ENCODE peak calls at places on chromosome 22, in four cellular contexts. L, O, W and T are unnamed samples.

GRCh38 chr22:19503869-19504268 is 20.3 kb downstream of the CLDN5 start:
- DNase-seq in L (no peak), O (peak; percentile 52), W (no peak), T (no peak)

GRCh38 chr22:20957118-20957690 is 9.9 kb upstream of the AIFM3 start:
- DNase-seq in L (no peak), O (no peak), W (no peak), T (peak; percentile 27)

GRCh38 chr22:27439131-27439530 is 362.4 kb downstream of the MN1 start:
- DNase-seq in L (no peak), O (no peak), W (no peak), T (no peak)

GRCh38 chr22:17777005-17777716 is 2.9 kb upstream of the BID start:
- DNase-seq in L (no peak), O (peak; percentile 56), W (peak; percentile 87), T (no peak)

GRCh38 chr22:36769541-36769940 is 6.4 kb downstream of the IFT27 start:
- DNase-seq in L (no peak), O (no peak), W (no peak), T (no peak)

GRCh38 chr22:33927752-33928151 is 7.5 kb upstream of the LARGE1 start:
- DNase-seq in L (no peak), O (no peak), W (no peak), T (no peak)

GRCh38 chr22:34105461-34106062 is 185.3 kb upstream of the LARGE1 start:
- DNase-seq in L (peak; percentile 51), O (no peak), W (no peak), T (peak; percentile 40)

GRCh38 chr22:29470159-29470855 is 9.7 kb upstream of the NEFH start:
- DNase-seq in L (peak; percentile 81), O (peak; percentile 83), W (no peak), T (peak; percentile 70)

GRCh38 chr22:24039046-24039445 is 27.9 kb downstream of the CABIN1 start:
- DNase-seq in L (no peak), O (no peak), W (no peak), T (no peak)

GRCh38 chr22:36010913-36011312 is 17.7 kb downstream of the RBFOX2 start:
- DNase-seq in L (no peak), O (no peak), W (no peak), T (peak; percentile 66)

GRCh38 chr22:19755722-19756287 is 4.8 kb upstream of the TBX1 start:
- DNase-seq in L (no peak), O (no peak), W (no peak), T (peak; percentile 71)

GRCh38 chr22:25123677-25124076 is 76.0 kb upstream of the CRYBB3 start:
- DNase-seq in L (no peak), O (no peak), W (no peak), T (no peak)

GRCh38 chr22:48459859-48460823 is 1367.5 kb downstream of the BRD1 start:
- DNase-seq in L (no peak), O (no peak), W (no peak), T (no peak)

GRCh38 chr22:20815477-20816050 is 41.7 kb downstream of the SERPIND1 start:
- DNase-seq in L (no peak), O (no peak), W (no peak), T (no peak)

GRCh38 chr22:28909375-28909774 is 26.0 kb downstream of the ZNRF3 start:
- DNase-seq in L (no peak), O (peak; percentile 25), W (peak; percentile 57), T (no peak)

GRCh38 chr22:24707477-24707816 is 67.1 kb downstream of the PIWIL3 start:
- DNase-seq in L (no peak), O (no peak), W (no peak), T (no peak)

GRCh38 chr22:12601870-12602779 is 2925.9 kb upstream of the OR11H1 start:
- DNase-seq in L (no peak), O (peak; percentile 84), W (no peak), T (peak; percentile 85)

GRCh38 chr22:28440517-28441366 is 238.9 kb downstream of the TTC28 start:
- DNase-seq in L (no peak), O (no peak), W (no peak), T (peak; percentile 29)

GRCh38 chr22:23591203-23591791 is 11.2 kb upstream of the IGLL1 start:
- DNase-seq in L (peak; percentile 78), O (peak; percentile 67), W (no peak), T (peak; percentile 84)

GRCh38 chr22:37588540-37589215 is 8.8 kb upstream of the LGALS2 start:
- DNase-seq in L (no peak), O (no peak), W (no peak), T (no peak)

GRCh38 chr22:44686873-44687600 is 15.0 kb upstream of the PRR5 start:
- DNase-seq in L (no peak), O (no peak), W (no peak), T (no peak)

GRCh38 chr22:44691796-44692661 is 10.0 kb upstream of the PRR5 start:
- DNase-seq in L (no peak), O (no peak), W (no peak), T (no peak)

GRCh38 chr22:44692662-44693007 is 9.4 kb upstream of the PRR5 start:
- DNase-seq in L (no peak), O (no peak), W (no peak), T (no peak)

GRCh38 chr22:44689915-44690524 is 12.0 kb upstream of the PRR5 start:
- DNase-seq in L (no peak), O (no peak), W (no peak), T (no peak)

DNA sequence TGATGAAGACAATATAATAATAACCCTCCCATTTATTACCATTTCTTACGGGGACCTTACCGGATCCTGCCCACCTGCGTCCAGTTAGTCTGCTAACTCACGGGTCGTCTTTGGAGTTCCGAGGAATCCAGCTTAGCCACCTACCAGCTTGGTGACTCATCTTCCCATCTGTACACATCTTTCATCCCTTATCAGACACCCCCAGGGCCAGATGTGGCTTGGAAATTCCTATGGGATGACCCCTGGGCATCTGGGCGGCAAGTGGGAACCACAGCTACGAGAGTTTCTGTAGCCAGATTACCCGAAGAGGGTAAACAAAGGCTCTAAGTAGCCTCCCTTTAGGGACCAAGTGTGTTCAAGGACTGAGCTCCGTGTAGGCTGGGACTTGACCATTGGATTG is 12.8 kb upstream of the PRR5 start:
- DNase-seq in L (no peak), O (peak; percentile 36), W (no peak), T (no peak)
- TF ChIP-seq CHD2 in L (no peak), O (no peak), W (no peak), T (no peak)

GRCh38 chr22:49574205-49574604 is 253.5 kb downstream of the BRD1 start:
- DNase-seq in L (no peak), O (no peak), W (no peak), T (peak; percentile 9)

GRCh38 chr22:49576241-49577141 is 251.2 kb downstream of the BRD1 start:
- DNase-seq in L (no peak), O (no peak), W (no peak), T (peak; percentile 9)

GRCh38 chr22:49573109-49573765 is 254.4 kb downstream of the BRD1 start:
- DNase-seq in L (no peak), O (no peak), W (no peak), T (no peak)

GRCh38 chr22:49575703-49576081 is 252.0 kb downstream of the BRD1 start:
- DNase-seq in L (no peak), O (no peak), W (no peak), T (peak; percentile 14)

GRCh38 chr22:49574861-49575702 is 252.6 kb downstream of the BRD1 start:
- DNase-seq in L (no peak), O (no peak), W (no peak), T (peak; percentile 9)
- TF ChIP-seq NRF1 in L (no peak), O (no peak), W (no peak), T (no peak)

GRCh38 chr22:47381240-47381639 is 618.8 kb downstream of the TBC1D22A start:
- DNase-seq in L (no peak), O (no peak), W (no peak), T (no peak)
- TF ChIP-seq CHD2 in L (no peak), O (no peak), W (no peak), T (no peak)

GRCh38 chr22:47213571-47214230 is 451.3 kb downstream of the TBC1D22A start:
- DNase-seq in L (no peak), O (peak; percentile 62), W (no peak), T (peak; percentile 67)
- TF ChIP-seq NRF1 in L (no peak), O (no peak), W (no peak), T (no peak)

GRCh38 chr22:45069925-45070324 is 60.1 kb upstream of the PHF21B start:
- DNase-seq in L (no peak), O (no peak), W (no peak), T (no peak)
- TF ChIP-seq CHD2 in L (no peak), O (no peak), W (no peak), T (no peak)

DNA sequence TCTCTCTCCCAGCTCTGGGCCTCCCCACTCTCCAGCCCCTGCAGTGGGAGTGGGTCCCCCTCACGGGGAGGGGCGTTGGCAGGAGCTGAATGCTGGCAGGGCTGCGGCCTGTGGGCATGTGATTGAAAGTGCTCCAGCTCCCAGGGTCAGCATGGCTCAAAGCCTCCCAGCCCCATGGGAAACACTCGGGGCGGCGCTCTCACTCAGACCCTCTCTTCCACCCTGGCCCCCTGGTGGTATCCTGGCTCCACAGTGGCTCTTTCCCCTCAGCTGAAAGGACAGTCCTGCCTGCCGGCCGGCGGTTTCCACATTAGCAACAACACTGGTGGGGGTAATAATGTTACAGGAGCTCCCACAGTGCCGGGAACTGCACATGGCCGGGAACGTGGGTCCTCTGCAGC is 35.5 kb downstream of the POLR3H start:
- DNase-seq in L (no peak), O (no peak), W (no peak), T (no peak)
- TF ChIP-seq NRF1 in L (no peak), O (no peak), W (no peak), T (no peak)

DNA sequence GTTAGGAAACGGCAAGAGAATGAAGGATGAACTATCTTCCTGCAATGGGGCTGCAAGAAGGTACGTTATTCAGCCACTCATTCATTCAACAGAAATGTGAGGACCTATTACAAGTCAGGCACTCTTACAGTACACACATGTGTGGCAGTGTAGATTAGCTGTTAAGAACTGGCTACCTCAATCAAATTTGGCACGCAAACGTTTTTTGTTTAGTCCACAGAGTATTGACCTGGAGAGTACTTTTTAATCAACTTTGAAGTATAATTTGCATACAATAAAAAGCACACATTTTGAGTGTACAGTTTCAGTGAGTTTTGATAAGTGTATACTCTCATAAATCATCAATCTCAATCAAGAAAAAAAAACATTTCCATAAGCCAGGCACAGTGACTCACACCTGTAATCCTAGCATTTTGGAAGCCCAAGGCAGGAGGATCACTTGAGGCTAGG is 24.2 kb downstream of the MRTFA start:
- DNase-seq in L (no peak), O (no peak), W (no peak), T (no peak)
- TF ChIP-seq CHD2 in L (no peak), O (no peak), W (no peak), T (no peak)

GRCh38 chr22:31296258-31296657 is 4.0 kb upstream of the PIK3IP1 start:
- DNase-seq in L (no peak), O (no peak), W (no peak), T (no peak)
- TF ChIP-seq NRF1 in L (no peak), O (no peak), W (no peak), T (no peak)

DNA sequence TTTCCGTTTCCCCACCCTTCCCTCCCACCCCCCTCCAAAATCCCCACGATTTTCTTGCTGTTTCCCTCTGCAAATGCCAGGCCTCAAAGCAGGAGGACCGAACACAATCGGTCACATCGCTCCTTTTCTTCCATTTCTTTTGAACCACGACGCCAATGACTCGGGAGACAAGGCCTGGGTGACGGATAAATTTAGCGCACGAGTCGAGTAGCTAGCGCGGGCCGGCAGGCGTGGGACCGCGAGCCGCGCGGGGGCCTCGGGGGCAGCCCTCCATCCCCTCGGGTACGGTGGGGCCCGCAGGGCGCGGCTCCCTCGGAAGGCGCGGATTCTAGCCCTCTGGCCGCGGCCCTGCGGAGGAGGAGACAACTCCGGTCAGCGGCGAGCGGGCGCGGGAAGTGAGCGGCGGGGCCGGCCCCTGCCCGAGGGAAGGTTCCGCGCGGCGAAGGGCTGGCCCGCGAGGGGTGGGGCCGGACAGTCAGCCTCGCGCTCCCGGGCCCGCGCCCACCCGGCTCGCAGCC is 413 bp downstream of the JOSD1 start:
- DNase-seq in L (no peak), O (no peak), W (no peak), T (peak; percentile 82)
- TF ChIP-seq CHD2 in L (no peak), O (no peak), W (no peak), T (no peak)